ENCODE peak calls at places on chromosome 2, in eight cellular contexts. G, T, P, B, K, Q, O and S are unnamed samples.

GRCh38 chr2:100126172-100126571 is 16.2 kb downstream of the AFF3 start:
- DNase-seq in G (no peak), K (peak; percentile 27), P (no peak), O (no peak), T (no peak), Q (no peak), B (no peak), S (no peak)

GRCh38 chr2:150599889-150600288 is 112.4 kb upstream of the RND3 start:
- DNase-seq in K (no peak), P (no peak), T (no peak), O (no peak), Q (no peak), G (no peak), B (no peak), S (no peak)

GRCh38 chr2:74458957-74459290 is 686 bp downstream of the WBP1 start:
- DNase-seq in P (no peak), O (no peak), T (no peak), Q (no peak), B (no peak), G (no peak), K (peak; percentile 19), S (no peak)

GRCh38 chr2:156704612-156705011 is 268.4 kb downstream of the GPD2 start:
- DNase-seq in K (no peak), P (no peak), O (no peak), T (no peak), Q (no peak), G (no peak), B (no peak), S (no peak)

GRCh38 chr2:181319291-181319690 is 137.9 kb upstream of the ITGA4 start:
- DNase-seq in G (no peak), O (no peak), K (no peak), Q (no peak), P (no peak), T (no peak), B (no peak), S (no peak)

GRCh38 chr2:216298719-216299118 is 73.6 kb downstream of the MARCHF4 start:
- DNase-seq in Q (no peak), T (no peak), P (peak; percentile 79), B (no peak), O (no peak), G (no peak), K (peak; percentile 96), S (no peak)

GRCh38 chr2:141770511-141770910 is 360.3 kb downstream of the LRP1B start:
- DNase-seq in O (no peak), P (no peak), Q (no peak), K (no peak), T (no peak), B (no peak), G (no peak), S (no peak)

GRCh38 chr2:137000790-137001189 is 235.4 kb downstream of the THSD7B start:
- DNase-seq in B (no peak), G (no peak), T (no peak), K (no peak), O (no peak), Q (no peak), P (no peak), S (no peak)

GRCh38 chr2:152301131-152301530 is 33.8 kb upstream of the FMNL2 start:
- DNase-seq in B (no peak), Q (no peak), O (no peak), G (no peak), T (no peak), K (no peak), P (no peak), S (no peak)

GRCh38 chr2:74908763-74909444 is 49.5 kb upstream of the POLE4 start:
- DNase-seq in O (no peak), Q (no peak), P (peak; percentile 18), B (no peak), G (no peak), T (no peak), K (no peak), S (no peak)

GRCh38 chr2:235638541-235639192 is 144.8 kb downstream of the AGAP1 start:
- DNase-seq in P (no peak), B (no peak), O (no peak), K (no peak), G (no peak), Q (no peak), T (no peak), S (no peak)

GRCh38 chr2:43038034-43038719 is 188.2 kb downstream of the ZFP36L2 start:
- DNase-seq in Q (no peak), P (peak; percentile 85), O (no peak), B (peak; percentile 37), G (no peak), T (no peak), K (peak; percentile 90), S (no peak)

GRCh38 chr2:108363048-108363899 is 14.5 kb upstream of the SULT1C4 start:
- DNase-seq in G (no peak), O (no peak), Q (peak; percentile 22), K (no peak), P (no peak), T (no peak), B (no peak), S (no peak)

GRCh38 chr2:122523143-122523542 is 767.7 kb downstream of the TSN start:
- DNase-seq in G (no peak), T (no peak), P (no peak), B (no peak), O (no peak), Q (no peak), K (no peak), S (no peak)

GRCh38 chr2:11103984-11104793 is 51.1 kb upstream of the SLC66A3 start:
- DNase-seq in P (no peak), Q (no peak), G (no peak), B (no peak), O (no peak), T (peak; percentile 83), K (no peak), S (no peak)

GRCh38 chr2:22826658-22827165 is 558.3 kb upstream of the KLHL29 start:
- DNase-seq in B (no peak), O (no peak), K (no peak), G (no peak), P (no peak), T (no peak), Q (no peak), S (no peak)

GRCh38 chr2:7012141-7012809 is 95.1 kb downstream of the RNF144A start:
- DNase-seq in O (no peak), Q (peak; percentile 20), G (no peak), K (peak; percentile 15), B (no peak), T (no peak), P (peak; percentile 27), S (no peak)

GRCh38 chr2:231395188-231396057 is at the start of gene B3GNT7:
- DNase-seq in K (no peak), Q (no peak), G (peak; percentile 63), P (no peak), B (no peak), T (no peak), O (peak; percentile 63), S (no peak)

GRCh38 chr2:3461781-3462492 is 57.4 kb downstream of the ADI1 start:
- DNase-seq in T (peak; percentile 68), O (peak; percentile 25), B (peak; percentile 79), P (peak; percentile 70), K (peak; percentile 64), G (peak; percentile 76), Q (peak; percentile 66), S (peak; percentile 50)

GRCh38 chr2:11073251-11073650 is 82.0 kb upstream of the SLC66A3 start:
- DNase-seq in P (peak; percentile 13), G (no peak), K (no peak), Q (peak; percentile 52), B (no peak), T (no peak), O (no peak), S (no peak)

GRCh38 chr2:42568431-42569115 is at the start of gene MTA3:
- DNase-seq in P (peak; percentile 8), O (peak; percentile 73), K (peak; percentile 56), B (no peak), Q (peak; percentile 66), G (no peak), T (no peak), S (peak; percentile 82)

GRCh38 chr2:180222642-180223041 is 215.5 kb upstream of the CWC22 start:
- DNase-seq in Q (no peak), K (peak; percentile 37), G (no peak), O (no peak), B (no peak), P (peak; percentile 92), T (no peak), S (no peak)

GRCh38 chr2:71748227-71748626 is 294.9 kb downstream of the DYSF start:
- DNase-seq in T (no peak), P (peak; percentile 28), Q (no peak), K (peak; percentile 72), G (no peak), O (no peak), B (no peak), S (no peak)

GRCh38 chr2:72211777-72212515 is 64.3 kb upstream of the CYP26B1 start:
- DNase-seq in B (no peak), T (no peak), G (no peak), P (peak; percentile 77), Q (no peak), K (peak; percentile 79), O (no peak), S (no peak)

GRCh38 chr2:183172220-183172887 is 48.1 kb downstream of the NUP35 start:
- DNase-seq in B (no peak), T (no peak), Q (no peak), K (no peak), P (no peak), G (no peak), O (no peak), S (no peak)